ENCODE peak calls at places on chromosome 20, in four cellular contexts. Q, T, U and D are unnamed samples.

GRCh38 chr20:62550087-62550565 is 74.3 kb upstream of the GATA5 start:
- DNase-seq in Q (no peak), U (no peak), T (no peak), D (no peak)

GRCh38 chr20:23365390-23366165 is 3.6 kb downstream of the GZF1 start:
- DNase-seq in U (no peak), T (no peak), Q (no peak), D (no peak)

GRCh38 chr20:3768342-3769130 is 983 bp upstream of the ADISSP start:
- DNase-seq in T (peak), Q (peak), U (peak), D (peak)

GRCh38 chr20:62980970-62981369 is 25.8 kb downstream of the BHLHE23 start:
- DNase-seq in U (no peak), Q (no peak), T (no peak), D (no peak)

GRCh38 chr20:46230811-46231282 is 77.5 kb downstream of the CDH22 start:
- DNase-seq in T (peak), U (peak), Q (peak), D (peak)

GRCh38 chr20:18506744-18507143 is 996 bp upstream of the SEC23B start:
- DNase-seq in T (no peak), Q (no peak), U (no peak), D (peak)

GRCh38 chr20:50918403-50918802 is 12.8 kb downstream of the ADNP start:
- DNase-seq in Q (no peak), U (no peak), T (peak), D (no peak)

GRCh38 chr20:61561111-61561830 is 309.2 kb downstream of the CDH4 start:
- DNase-seq in Q (no peak), T (no peak), U (no peak), D (no peak)

GRCh38 chr20:51953731-51954340 is 151.5 kb upstream of the SALL4 start:
- DNase-seq in U (no peak), T (no peak), Q (no peak), D (no peak)

GRCh38 chr20:57214427-57214826 is 52.0 kb downstream of the BMP7 start:
- DNase-seq in U (no peak), T (no peak), Q (no peak), D (no peak)

GRCh38 chr20:37727247-37727956 is 33.6 kb downstream of the CTNNBL1 start:
- DNase-seq in U (no peak), T (no peak), Q (peak), D (peak)

GRCh38 chr20:21048841-21049273 is 57.3 kb downstream of the LINC00237 start:
- DNase-seq in Q (peak), T (no peak), U (peak), D (no peak)

GRCh38 chr20:37821691-37822655 is 81.0 kb upstream of the VSTM2L start:
- DNase-seq in Q (no peak), T (peak), U (no peak), D (peak)

GRCh38 chr20:50592282-50593004 is 82.3 kb downstream of the PTPN1 start:
- DNase-seq in Q (no peak), U (no peak), T (no peak), D (no peak)

GRCh38 chr20:51366155-51366886 is 176.2 kb downstream of the NFATC2 start:
- DNase-seq in Q (no peak), T (peak), U (no peak), D (peak)

DNA sequence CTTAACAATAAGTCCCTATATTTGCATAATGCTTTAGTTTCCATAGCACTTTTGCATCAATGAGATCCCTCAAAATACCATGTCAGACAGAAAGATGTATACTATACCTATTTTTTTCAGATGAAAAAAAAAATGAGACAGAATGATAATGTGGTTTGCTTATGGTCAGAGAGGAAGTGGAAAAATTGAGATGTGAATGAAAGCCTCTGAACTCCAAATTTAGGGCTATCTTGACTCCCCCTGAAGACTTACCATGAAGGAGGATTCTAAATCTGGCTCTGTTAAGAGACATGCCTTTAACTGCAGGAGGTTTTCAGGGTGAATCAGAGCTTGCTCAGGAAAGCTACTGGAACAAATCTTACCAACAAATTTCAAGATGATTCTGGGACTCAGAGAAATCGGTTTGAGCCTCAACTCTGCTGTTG is 176.2 kb downstream of the ISM1 start:
- DNase-seq in T (peak), U (no peak), Q (no peak), D (peak)
- H3K18ac ChIP-seq in T (no peak), U (no peak), Q (no peak), D (no peak)

GRCh38 chr20:1629321-1629720 is 9.5 kb upstream of the SIRPB1 start:
- DNase-seq in T (no peak), Q (no peak), U (no peak), D (no peak)
- H3K4me3 ChIP-seq in T (no peak), Q (no peak), U (no peak), D (no peak)

DNA sequence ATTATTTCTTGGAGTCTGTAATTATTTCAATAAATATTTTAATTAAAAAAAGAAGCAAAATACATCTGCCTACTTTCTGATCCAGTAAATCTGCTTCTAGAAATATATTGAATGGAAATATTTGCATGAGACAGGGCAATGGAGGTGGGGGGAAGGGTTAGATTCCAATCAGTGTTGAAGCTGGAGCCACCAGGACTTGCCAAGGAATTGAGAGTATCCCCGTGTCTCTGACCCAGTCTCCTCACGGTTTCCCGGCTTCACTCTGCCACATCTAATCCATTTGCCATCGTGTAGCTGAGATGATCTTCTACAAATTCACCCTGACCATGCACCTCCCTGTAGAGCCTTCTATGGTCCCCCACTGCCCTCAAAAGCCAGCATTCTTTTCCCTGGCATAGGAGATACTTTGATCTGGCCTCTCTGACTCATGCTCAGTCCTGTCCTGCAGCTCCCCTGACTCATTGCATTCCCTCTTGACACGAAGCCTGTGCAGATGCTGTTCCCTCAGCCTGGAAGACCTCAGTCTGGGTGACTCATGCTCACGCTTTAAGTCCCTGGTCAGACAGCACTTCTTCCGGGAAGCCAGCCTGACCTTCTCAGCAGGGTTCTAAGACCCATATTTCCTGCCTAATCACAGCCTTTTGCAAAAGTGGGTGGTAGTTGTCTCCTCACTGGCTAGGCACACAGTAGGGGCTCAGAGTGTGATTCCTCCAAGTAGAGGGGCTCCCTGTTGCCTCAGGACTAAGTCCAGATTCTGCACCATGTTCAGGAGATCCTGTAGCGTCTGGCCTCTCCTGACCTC is 23.0 kb upstream of the FKBP1A start:
- DNase-seq in T (peak), U (no peak), Q (no peak), D (peak)
- H4K91ac ChIP-seq in T (peak), U (no peak), Q (no peak), D (peak)

DNA sequence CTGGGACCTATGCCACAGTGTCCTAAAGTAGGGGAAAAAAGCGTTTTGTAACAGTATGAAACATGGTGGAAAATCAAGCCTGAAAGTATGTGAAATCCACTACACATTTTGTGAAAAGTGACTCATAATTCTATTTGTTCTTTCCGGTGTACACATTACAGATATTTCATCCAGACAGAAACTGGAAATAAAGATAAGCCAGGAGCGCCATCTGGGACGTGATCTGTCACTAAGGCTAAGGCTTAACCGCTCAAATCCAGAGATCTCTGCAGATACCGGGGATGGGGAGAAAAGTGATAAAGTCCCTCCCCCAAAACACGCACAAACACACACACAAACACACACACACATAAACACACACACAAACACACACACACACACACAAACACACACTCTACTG is 26.6 kb upstream of the SRSF6 start:
- DNase-seq in U (no peak), T (no peak), Q (no peak), D (no peak)
- H3K18ac ChIP-seq in U (no peak), T (no peak), Q (no peak), D (no peak)

GRCh38 chr20:9071976-9072726 is 3.3 kb downstream of the PLCB4 start:
- DNase-seq in U (no peak), Q (no peak), T (peak), D (peak)
- H3K4me3 ChIP-seq in U (no peak), Q (no peak), T (no peak), D (no peak)

GRCh38 chr20:35273449-35274171 is 4.3 kb downstream of the MMP24OS start:
- DNase-seq in T (no peak), U (no peak), Q (no peak), D (no peak)

GRCh38 chr20:35271904-35272303 is 6.0 kb downstream of the MMP24OS start:
- DNase-seq in U (no peak), Q (no peak), T (peak), D (no peak)

GRCh38 chr20:35269055-35269781 is 8.7 kb downstream of the MMP24OS start:
- DNase-seq in T (peak), Q (peak), U (peak), D (peak)

GRCh38 chr20:35270021-35270902 is 7.7 kb downstream of the MMP24OS start:
- DNase-seq in T (no peak), Q (no peak), U (no peak), D (no peak)

GRCh38 chr20:35271073-35271882 is 6.6 kb downstream of the MMP24OS start:
- DNase-seq in Q (no peak), T (no peak), U (no peak), D (no peak)
- H4K91ac ChIP-seq in Q (peak), T (no peak), U (no peak), D (no peak)